ENCODE peak calls at places on chromosome 6, in eight cellular contexts. J, I, X, Q, M, R, U and H are unnamed samples.

GRCh38 chr6:69768664-69769063 is 28.1 kb downstream of the LMBRD1 start:
- DNase-seq in Q (no peak), X (peak), U (no peak), R (no peak), J (no peak), I (no peak), M (no peak), H (no peak)

GRCh38 chr6:85581572-85581971 is 12.1 kb downstream of the SNX14 start:
- DNase-seq in R (no peak), M (no peak), J (no peak), U (no peak), I (no peak), X (no peak), Q (no peak), H (no peak)

GRCh38 chr6:139539852-139540251 is 165.4 kb upstream of the CITED2 start:
- DNase-seq in R (no peak), J (peak), U (peak), X (peak), Q (peak), I (peak), M (peak), H (no peak)

GRCh38 chr6:160261991-160262718 is 3.5 kb upstream of the SLC22A2 start:
- DNase-seq in M (no peak), I (no peak), J (no peak), R (no peak), X (peak), Q (peak), U (no peak), H (peak)

GRCh38 chr6:16496982-16497823 is 258.8 kb downstream of the GMPR start:
- DNase-seq in J (no peak), Q (no peak), U (no peak), X (no peak), R (no peak), I (no peak), M (peak), H (no peak)

GRCh38 chr6:89212472-89212871 is 4.7 kb downstream of the GABRR1 start:
- DNase-seq in M (no peak), R (no peak), Q (no peak), U (no peak), I (no peak), J (no peak), X (no peak), H (no peak)

GRCh38 chr6:62285612-62286469 is at the start of gene KHDRBS2:
- DNase-seq in X (peak), M (peak), Q (peak), R (peak), I (peak), U (peak), J (no peak), H (peak)

GRCh38 chr6:87902383-87902782 is 145.3 kb upstream of the SPACA1 start:
- DNase-seq in J (no peak), M (no peak), Q (no peak), X (no peak), R (no peak), I (no peak), U (no peak), H (no peak)

GRCh38 chr6:90444125-90444745 is 142.6 kb downstream of the MAP3K7 start:
- DNase-seq in M (no peak), I (no peak), J (no peak), Q (no peak), U (no peak), X (no peak), R (no peak), H (peak)

GRCh38 chr6:38673397-38674165 is 29.4 kb downstream of the GLO1 start:
- DNase-seq in R (no peak), U (no peak), Q (no peak), I (no peak), J (no peak), M (no peak), X (no peak), H (peak)

GRCh38 chr6:841569-841968 is 148.6 kb upstream of the EXOC2 start:
- DNase-seq in I (no peak), Q (no peak), M (no peak), R (no peak), X (no peak), U (no peak), J (no peak), H (no peak)

GRCh38 chr6:73455865-73456629 is 4.0 kb upstream of the CGAS start:
- DNase-seq in X (peak), I (no peak), J (no peak), U (no peak), Q (peak), R (no peak), M (no peak), H (peak)

GRCh38 chr6:159754959-159755914 is 6.6 kb upstream of the ACAT2 start:
- DNase-seq in M (peak), J (no peak), I (no peak), X (peak), U (no peak), Q (no peak), R (no peak), H (no peak)

GRCh38 chr6:47634210-47635047 is 64.0 kb upstream of the ADGRF4 start:
- DNase-seq in I (no peak), Q (no peak), X (no peak), R (no peak), M (no peak), U (no peak), J (peak), H (no peak)

GRCh38 chr6:14863896-14864850 is 381.7 kb upstream of the JARID2 start:
- DNase-seq in J (no peak), U (no peak), Q (no peak), I (no peak), R (no peak), M (no peak), X (no peak), H (no peak)

GRCh38 chr6:29968130-29968529 is 25.8 kb downstream of the HLA-A start:
- DNase-seq in J (no peak), M (no peak), X (peak), I (no peak), R (no peak), Q (peak), U (no peak), H (no peak)

GRCh38 chr6:128822271-128822670 is 60.7 kb upstream of the LAMA2 start:
- DNase-seq in Q (no peak), R (no peak), X (peak), U (peak), J (no peak), I (no peak), M (peak), H (no peak)

GRCh38 chr6:168666751-168667427 is 225.9 kb downstream of the SMOC2 start:
- DNase-seq in Q (no peak), R (no peak), J (no peak), M (no peak), I (no peak), U (no peak), X (no peak), H (no peak)

GRCh38 chr6:54916858-54917257 is 70.3 kb downstream of the FAM83B start:
- DNase-seq in X (peak), R (no peak), I (no peak), U (no peak), M (no peak), Q (peak), J (no peak), H (no peak)

GRCh38 chr6:122788208-122788607 is 850 bp upstream of the SMPDL3A start:
- DNase-seq in I (no peak), M (no peak), U (no peak), R (no peak), Q (no peak), X (no peak), J (no peak), H (no peak)

GRCh38 chr6:326896-327537 is 34.7 kb downstream of the DUSP22 start:
- DNase-seq in U (no peak), Q (no peak), M (no peak), R (no peak), J (no peak), X (no peak), I (peak), H (no peak)

GRCh38 chr6:155177369-155177961 is 86.3 kb upstream of the CLDN20 start:
- DNase-seq in Q (peak), U (no peak), M (no peak), I (no peak), R (peak), X (peak), J (peak), H (peak)

GRCh38 chr6:14713008-14713452 is 532.8 kb upstream of the JARID2 start:
- DNase-seq in U (no peak), J (no peak), Q (peak), I (no peak), R (no peak), M (peak), X (peak), H (no peak)

GRCh38 chr6:73728548-73729205 is 32.7 kb downstream of the CD109 start:
- DNase-seq in U (no peak), J (no peak), I (no peak), X (no peak), R (no peak), M (no peak), Q (no peak), H (peak)

GRCh38 chr6:2749972-2750600 is 636 bp downstream of the MYLK4 start:
- DNase-seq in M (peak), I (no peak), J (peak), U (peak), Q (peak), R (peak), X (peak), H (peak)

GRCh38 chr6:2746557-2747061 is 4.1 kb downstream of the MYLK4 start:
- DNase-seq in J (no peak), M (no peak), Q (no peak), I (no peak), U (no peak), R (no peak), X (no peak), H (no peak)

GRCh38 chr6:2750832-2751231 is at the start of gene MYLK4:
- DNase-seq in R (no peak), U (no peak), J (no peak), M (no peak), I (no peak), X (no peak), Q (no peak), H (no peak)

GRCh38 chr6:2745246-2745645 is 5.5 kb downstream of the MYLK4 start:
- DNase-seq in R (no peak), J (no peak), M (no peak), X (no peak), Q (no peak), U (no peak), I (no peak), H (no peak)

GRCh38 chr6:2748183-2748582 is 2.5 kb downstream of the MYLK4 start:
- DNase-seq in I (no peak), Q (no peak), U (no peak), M (no peak), J (no peak), R (no peak), X (no peak), H (no peak)
- TF ChIP-seq CTCF in I (no peak), Q (no peak), U (no peak), M (no peak), J (no peak), R (no peak), X (no peak), H (no peak)

GRCh38 chr6:130298258-130298657 is 67.6 kb upstream of the TMEM200A start:
- DNase-seq in I (no peak), X (no peak), U (no peak), J (no peak), Q (no peak), R (no peak), M (no peak), H (no peak)

GRCh38 chr6:130293800-130294199 is 71.0 kb upstream of the SAMD3 start:
- DNase-seq in R (peak), M (no peak), U (no peak), J (peak), X (peak), I (no peak), Q (peak), H (peak)

DNA sequence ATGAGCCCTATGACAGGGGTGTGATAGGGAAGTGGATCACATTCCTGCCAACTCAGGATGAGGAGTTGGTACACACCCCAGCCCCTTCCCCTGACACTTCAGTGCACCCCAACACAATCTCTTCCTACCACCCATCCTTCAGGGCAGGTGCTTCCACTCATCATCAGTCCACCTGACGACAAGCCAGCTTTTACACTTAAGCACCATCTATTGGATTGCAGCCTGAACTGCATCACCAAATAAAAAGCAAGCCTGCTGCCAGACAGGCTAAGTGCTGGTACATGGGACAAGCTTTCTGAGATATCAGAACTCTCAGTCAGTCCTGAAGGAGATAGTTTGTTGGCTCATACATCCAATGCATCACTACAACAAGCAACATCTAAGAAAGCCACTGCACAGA is 69.0 kb upstream of the TMEM200A start:
- DNase-seq in U (no peak), M (no peak), Q (no peak), X (no peak), R (no peak), I (no peak), J (no peak), H (peak)
- TF ChIP-seq CTCF in U (no peak), M (no peak), Q (no peak), X (peak), R (no peak), I (no peak), J (peak), H (no peak)

DNA sequence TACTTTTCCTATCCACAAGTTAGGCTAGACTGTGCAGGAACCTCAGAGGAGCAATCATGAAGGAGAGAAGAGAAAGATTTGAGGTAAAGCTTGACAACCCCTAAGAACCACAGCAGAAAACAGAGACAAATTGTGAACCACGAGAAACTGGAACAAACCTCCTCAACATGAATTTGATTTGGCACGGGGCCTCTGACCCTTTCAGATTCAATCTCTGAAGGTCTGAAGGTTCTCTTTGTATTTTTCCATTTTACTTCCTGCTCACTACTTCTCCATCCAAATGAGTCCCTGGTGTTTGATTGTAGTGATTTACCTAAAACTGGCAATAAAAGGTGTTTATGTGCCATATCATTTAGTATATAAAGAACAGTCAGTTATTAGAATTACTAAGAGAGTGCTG is 126.1 kb upstream of the STXBP5 start:
- DNase-seq in R (no peak), J (no peak), X (no peak), Q (no peak), M (no peak), I (no peak), U (no peak), H (no peak)
- TF ChIP-seq CTCF in R (no peak), J (no peak), X (no peak), Q (no peak), M (no peak), I (no peak), U (no peak), H (no peak)

GRCh38 chr6:8065519-8065911 is 1.3 kb upstream of the BLOC1S5 start:
- DNase-seq in I (no peak), J (no peak), Q (no peak), M (no peak), R (no peak), X (no peak), U (no peak), H (peak)

GRCh38 chr6:8064638-8065518 is 689 bp upstream of the BLOC1S5 start:
- DNase-seq in R (no peak), J (peak), Q (no peak), X (no peak), M (no peak), U (no peak), I (no peak), H (peak)

GRCh38 chr6:8069887-8070286 is 5.7 kb upstream of the BLOC1S5 start:
- DNase-seq in M (no peak), U (no peak), X (no peak), Q (no peak), I (no peak), R (no peak), J (no peak), H (no peak)

GRCh38 chr6:8063762-8064637 is at the start of gene BLOC1S5:
- DNase-seq in J (peak), U (peak), I (peak), Q (peak), X (peak), R (peak), M (peak), H (peak)

GRCh38 chr6:8066108-8066507 is 1.9 kb upstream of the BLOC1S5 start:
- DNase-seq in J (no peak), Q (no peak), I (no peak), M (no peak), R (no peak), X (no peak), U (no peak), H (peak)
- TF ChIP-seq CTCF in J (no peak), Q (no peak), I (no peak), M (no peak), R (peak), X (peak), U (no peak), H (no peak)

DNA sequence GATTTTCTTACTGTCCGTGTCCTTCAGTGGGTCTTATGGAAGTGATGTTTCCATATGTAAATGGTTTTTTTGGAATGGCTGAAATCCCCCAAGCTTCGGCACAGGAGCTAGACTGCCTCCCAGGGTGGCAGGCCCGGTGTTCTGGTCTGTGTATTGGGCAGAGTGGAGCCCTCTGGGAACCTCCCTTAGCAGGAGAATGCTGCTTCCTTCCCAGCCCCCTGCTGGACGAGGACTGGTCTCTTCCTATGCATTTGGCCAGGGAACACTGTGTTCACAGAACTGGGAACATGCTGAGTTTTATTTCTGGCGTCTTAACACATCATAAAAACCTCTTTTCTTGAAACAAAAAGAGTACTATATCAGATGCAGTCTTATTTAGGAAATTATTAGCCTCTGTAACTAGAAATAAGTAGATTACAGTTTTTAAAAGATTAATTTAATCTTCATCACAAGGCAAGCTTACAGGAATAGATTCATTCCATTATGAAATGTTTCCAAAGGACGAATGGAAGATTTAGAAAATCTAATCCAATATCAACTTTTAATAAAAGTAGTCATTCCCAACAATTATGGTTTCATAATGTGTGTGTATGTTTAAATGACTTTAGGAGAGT is 56.6 kb downstream of the SYTL3 start:
- DNase-seq in J (peak), I (no peak), U (no peak), M (peak), R (peak), X (peak), Q (peak), H (no peak)
- TF ChIP-seq CTCF in J (peak), I (peak), U (no peak), M (peak), R (peak), X (peak), Q (peak), H (peak)

GRCh38 chr6:132734694-132735236 is 20.9 kb upstream of the VNN1 start:
- DNase-seq in I (no peak), Q (peak), X (peak), U (no peak), R (no peak), M (no peak), J (no peak), H (no peak)
- TF ChIP-seq CTCF in I (peak), Q (peak), X (peak), U (no peak), R (no peak), M (no peak), J (peak), H (no peak)